ENCODE peak calls at places on chromosomes 5 and 9, in five cellular contexts. U, E, M, V and B are unnamed samples.

GRCh38 chr9:107422189-107422802 is 67.3 kb downstream of the KLF4 start:
- DNase-seq in U (peak; percentile 81), E (no peak), M (no peak), V (peak; percentile 80), B (peak; percentile 51)

GRCh38 chr9:110048473-110048975 is 159.4 kb downstream of the C9orf152 start:
- DNase-seq in U (peak; percentile 90), E (peak; percentile 64), M (peak; percentile 61), V (peak; percentile 82), B (peak; percentile 79)

GRCh38 chr5:96339862-96340261 is 93.2 kb downstream of the PCSK1 start:
- DNase-seq in U (no peak), E (no peak), M (no peak), V (no peak), B (no peak)

GRCh38 chr5:68374770-68375518 is 159.4 kb downstream of the PIK3R1 start:
- DNase-seq in U (no peak), E (no peak), M (no peak), V (no peak), B (no peak)

GRCh38 chr5:139146809-139147742 is 51.1 kb downstream of the SIL1 start:
- DNase-seq in U (no peak), E (no peak), M (no peak), V (no peak), B (no peak)

GRCh38 chr5:157475432-157475831 is 15.4 kb downstream of the NIPAL4 start:
- DNase-seq in U (no peak), E (no peak), M (no peak), V (no peak), B (no peak)

GRCh38 chr9:126474201-126474765 is 139.4 kb upstream of the LMX1B start:
- DNase-seq in U (peak; percentile 81), E (no peak), M (no peak), V (no peak), B (peak; percentile 56)

GRCh38 chr5:157719231-157719630 is 12.0 kb upstream of the THG1L start:
- DNase-seq in U (no peak), E (no peak), M (no peak), V (no peak), B (no peak)

GRCh38 chr5:54217826-54218503 is 92.4 kb downstream of the ARL15 start:
- DNase-seq in U (peak; percentile 73), E (no peak), M (no peak), V (no peak), B (peak; percentile 82)

GRCh38 chr9:136729144-136729543 is 13.6 kb downstream of the LCN10 start:
- DNase-seq in U (no peak), E (no peak), M (no peak), V (no peak), B (no peak)

GRCh38 chr5:73823508-73823925 is 197.5 kb downstream of the ARHGEF28 start:
- DNase-seq in U (peak; percentile 28), E (no peak), M (no peak), V (no peak), B (peak; percentile 48)

GRCh38 chr9:4489562-4489918 is 728 bp upstream of the SLC1A1 start:
- DNase-seq in U (no peak), E (no peak), M (no peak), V (no peak), B (no peak)

GRCh38 chr5:77230727-77231469 is 20.4 kb downstream of the PDE8B start:
- DNase-seq in U (peak; percentile 28), E (no peak), M (no peak), V (no peak), B (peak; percentile 28)

GRCh38 chr5:175800656-175801081 is 70.7 kb upstream of the CPLX2 start:
- DNase-seq in U (peak; percentile 88), E (no peak), M (no peak), V (no peak), B (peak; percentile 45)

GRCh38 chr5:118165619-118166018 is 822.7 kb downstream of the DTWD2 start:
- DNase-seq in U (no peak), E (no peak), M (no peak), V (no peak), B (no peak)

GRCh38 chr5:138033916-138034315 is 1.0 kb upstream of the FAM13B start:
- DNase-seq in U (peak; percentile 83), E (no peak), M (no peak), V (no peak), B (peak; percentile 51)

GRCh38 chr5:117893211-117893610 is 1095.1 kb downstream of the DTWD2 start:
- DNase-seq in U (no peak), E (no peak), M (no peak), V (no peak), B (no peak)

GRCh38 chr5:78221964-78222451 is 72.5 kb downstream of the AP3B1 start:
- DNase-seq in U (peak; percentile 43), E (no peak), M (no peak), V (no peak), B (peak; percentile 4)

GRCh38 chr9:125681657-125682056 is 25.4 kb downstream of the MAPKAP1 start:
- DNase-seq in U (no peak), E (no peak), M (no peak), V (no peak), B (no peak)

GRCh38 chr5:138180183-138180782 is 1.4 kb downstream of the KIF20A start:
- DNase-seq in U (peak; percentile 83), E (no peak), M (no peak), V (no peak), B (peak; percentile 64)

GRCh38 chr5:43243270-43243669 is 51.2 kb downstream of the NIM1K start:
- DNase-seq in U (no peak), E (no peak), M (no peak), V (no peak), B (no peak)

GRCh38 chr5:172150514-172151425 is 37.3 kb downstream of the STK10 start:
- DNase-seq in U (no peak), E (no peak), M (no peak), V (peak; percentile 88), B (peak; percentile 24)